ENCODE peak calls at places on chromosomes 5 and 9, in seven cellular contexts. O, T, H, F, U, Q and Z are unnamed samples. For H3K4me1, the result is how much of the 10 kb centered on the place peaks cover.

GRCh38 chr5:98927242-98927987 is 1.4 kb downstream of the CHD1 start:
- DNase-seq in O (peak), T (no peak), H (peak), F (peak), U (no peak), Q (peak), Z (no peak)

GRCh38 chr9:77170991-77171699 is 6.2 kb upstream of the VPS13A start:
- DNase-seq in O (no peak), T (no peak), H (no peak), F (no peak), U (peak), Q (no peak), Z (no peak)

GRCh38 chr9:120730661-120731514 is 16.6 kb upstream of the MEGF9 start:
- DNase-seq in O (peak), T (peak), H (no peak), F (no peak), U (peak), Q (peak), Z (peak)

GRCh38 chr9:92440751-92441046 is 16.4 kb upstream of the OMD start:
- DNase-seq in O (no peak), T (no peak), H (no peak), F (no peak), U (no peak), Q (no peak), Z (no peak)

GRCh38 chr5:109645591-109646236 is 44.0 kb upstream of the MAN2A1 start:
- DNase-seq in O (peak), T (no peak), H (no peak), F (no peak), U (no peak), Q (no peak), Z (no peak)

GRCh38 chr9:124342946-124343485 is 72.2 kb downstream of the PSMB7 start:
- DNase-seq in O (peak), T (no peak), H (peak), F (no peak), U (no peak), Q (peak), Z (peak)

GRCh38 chr5:104363567-104363966 is 801.0 kb upstream of the NUDT12 start:
- DNase-seq in O (no peak), T (no peak), H (no peak), F (no peak), U (no peak), Q (no peak), Z (no peak)

GRCh38 chr5:43680286-43680685 is 77.3 kb downstream of the NNT start:
- DNase-seq in O (no peak), T (no peak), H (no peak), F (no peak), U (no peak), Q (no peak), Z (no peak)

GRCh38 chr5:110086658-110087388 is 397.1 kb downstream of the MAN2A1 start:
- DNase-seq in O (no peak), T (peak), H (no peak), F (no peak), U (no peak), Q (peak), Z (no peak)

GRCh38 chr9:132627594-132627993 is 42.2 kb downstream of the DDX31 start:
- DNase-seq in O (no peak), T (no peak), H (no peak), F (no peak), U (no peak), Q (no peak), Z (no peak)

GRCh38 chr9:38346811-38347735 is 45.4 kb upstream of the ALDH1B1 start:
- DNase-seq in O (peak), T (no peak), H (no peak), F (no peak), U (no peak), Q (no peak), Z (no peak)

GRCh38 chr5:101517795-101518194 is 614.7 kb upstream of the ST8SIA4 start:
- DNase-seq in O (no peak), T (no peak), H (no peak), F (no peak), U (no peak), Q (no peak), Z (no peak)

GRCh38 chr9:106350777-106351176 is 512.2 kb upstream of the ZNF462 start:
- DNase-seq in O (no peak), T (no peak), H (no peak), F (no peak), U (no peak), Q (no peak), Z (no peak)

GRCh38 chr5:55226934-55227737 is at the start of gene MCIDAS:
- DNase-seq in O (peak), T (peak), H (peak), F (no peak), U (no peak), Q (peak), Z (peak)

GRCh38 chr9:135864447-135865049 is 42.8 kb downstream of the CAMSAP1 start:
- DNase-seq in O (peak), T (no peak), H (peak), F (peak), U (peak), Q (peak), Z (peak)

GRCh38 chr9:121660367-121660766 is 8.9 kb downstream of the DAB2IP start:
- DNase-seq in O (no peak), T (no peak), H (no peak), F (no peak), U (no peak), Q (no peak), Z (no peak)

GRCh38 chr5:89777758-89778157 is 631.8 kb downstream of the CETN3 start:
- DNase-seq in O (no peak), T (no peak), H (no peak), F (no peak), U (no peak), Q (no peak), Z (no peak)

GRCh38 chr5:128905225-128906110 is 59.8 kb upstream of the SLC27A6 start:
- DNase-seq in O (peak), T (no peak), H (peak), F (no peak), U (peak), Q (peak), Z (no peak)

GRCh38 chr5:150589791-150590601 is 50.5 kb upstream of the SYNPO start:
- DNase-seq in O (peak), T (peak), H (no peak), F (no peak), U (peak), Q (peak), Z (no peak)

GRCh38 chr9:136499935-136500910 is 17.4 kb upstream of the SEC16A start:
- DNase-seq in O (no peak), T (no peak), H (no peak), F (no peak), U (no peak), Q (no peak), Z (no peak)

GRCh38 chr5:126970517-126971017 is 59.8 kb downstream of the MARCHF3 start:
- DNase-seq in O (no peak), T (no peak), H (no peak), F (no peak), U (no peak), Q (peak), Z (no peak)

GRCh38 chr5:149799119-149799623 is 69.1 kb downstream of the PPARGC1B start:
- DNase-seq in O (no peak), T (no peak), H (peak), F (no peak), U (peak), Q (peak), Z (no peak)

GRCh38 chr5:159915913-159916840 is at the start of gene ADRA1B:
- DNase-seq in O (peak), T (no peak), H (peak), F (peak), U (peak), Q (peak), Z (peak)

GRCh38 chr9:104740596-104740995 is 6.9 kb upstream of the NIPSNAP3A start:
- DNase-seq in O (no peak), T (no peak), H (no peak), F (no peak), U (no peak), Q (peak), Z (no peak)

GRCh38 chr5:422323-423232 is 20.4 kb upstream of the EXOC3 start:
- DNase-seq in O (peak), T (no peak), H (no peak), F (no peak), U (no peak), Q (no peak), Z (peak)

GRCh38 chr9:32875242-32875641 is 91.9 kb downstream of the TMEM215 start:
- DNase-seq in O (no peak), T (no peak), H (no peak), F (no peak), U (no peak), Q (no peak), Z (no peak)

GRCh38 chr9:68979538-68980314 is 34.2 kb downstream of the PRKACG start:
- DNase-seq in O (peak), T (no peak), H (no peak), F (no peak), U (no peak), Q (no peak), Z (no peak)

DNA sequence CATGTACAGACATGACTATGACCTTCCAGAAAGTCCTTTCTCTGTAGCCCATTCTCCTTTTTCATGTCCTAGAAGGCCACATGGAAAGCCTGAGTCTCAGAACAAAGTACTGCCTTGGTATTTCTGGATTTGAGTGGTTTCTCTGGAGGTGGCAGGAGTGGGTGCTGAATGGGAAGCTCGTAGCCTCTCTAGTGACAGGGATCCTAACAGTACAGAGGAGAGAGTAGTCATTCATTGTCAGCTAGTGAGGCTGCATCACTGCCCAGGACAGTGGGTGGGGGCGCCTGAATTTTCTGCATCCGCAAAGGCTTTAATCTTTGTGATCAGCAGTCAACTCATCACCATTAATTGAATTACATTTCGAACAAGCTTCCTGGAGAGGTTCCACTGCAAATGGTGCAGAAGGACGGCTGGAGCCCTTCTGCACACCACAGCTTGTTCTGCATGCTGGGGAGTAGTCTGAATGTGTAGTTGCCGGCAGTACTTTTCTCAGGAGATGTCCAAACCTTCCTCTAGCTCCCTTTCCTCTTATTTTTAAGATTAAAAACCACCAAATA is 77.5 kb downstream of the HSPA4 start:
- DNase-seq in O (no peak), T (peak), H (no peak), F (no peak), U (no peak), Q (no peak), Z (no peak)
- H3K4me1 ChIP-seq in O (under half), T (under half), H (under half), F (under half), U (under half), Q (under half), Z (under half)

GRCh38 chr5:72065751-72066255 is 41.5 kb upstream of the MAP1B start:
- DNase-seq in O (peak), T (no peak), H (peak), F (no peak), U (no peak), Q (peak), Z (no peak)
- H3K27ac ChIP-seq in O (peak), T (peak), H (peak), F (no peak), U (no peak), Q (no peak), Z (no peak)

DNA sequence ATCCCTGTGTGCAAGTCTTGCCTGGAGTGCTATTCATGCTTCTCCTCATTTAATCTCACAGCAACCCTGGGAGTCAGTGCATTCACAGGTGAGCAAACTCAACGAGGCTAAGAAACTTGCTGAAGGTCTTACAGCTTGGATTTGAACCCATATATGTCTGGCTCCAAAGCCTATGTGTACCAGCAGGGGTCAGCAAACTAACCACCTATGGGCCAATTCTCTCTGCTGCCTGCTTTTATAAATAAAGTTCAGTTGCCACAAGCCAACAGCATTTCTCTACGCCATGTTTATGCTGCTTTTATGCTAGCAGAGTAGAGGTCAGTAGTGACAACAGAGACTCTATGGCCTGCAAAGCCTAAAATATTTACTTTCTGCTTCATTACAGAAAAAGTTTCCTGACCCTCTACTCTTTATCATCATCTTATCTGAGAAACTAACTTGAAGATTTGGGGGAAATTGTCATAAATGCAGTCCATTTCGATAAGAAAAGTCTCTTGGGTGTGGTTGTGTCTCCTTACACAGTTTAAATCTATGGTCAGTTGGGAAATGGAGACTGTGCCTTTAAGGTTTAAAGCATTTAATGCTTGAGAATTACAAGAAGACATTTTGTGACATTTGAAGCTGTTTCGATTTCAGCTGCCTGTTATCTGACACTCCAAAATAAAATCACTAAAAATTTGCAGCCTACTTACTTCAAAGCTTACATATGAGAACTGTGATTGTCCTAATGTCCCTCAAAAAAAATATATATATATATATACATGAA is 137.7 kb downstream of the PRELID2 start:
- DNase-seq in O (peak), T (no peak), H (peak), F (no peak), U (peak), Q (peak), Z (no peak)
- TF ChIP-seq CTCF in O (peak), T (peak), H (peak), F (no peak), U (peak), Q (peak), Z (peak)

DNA sequence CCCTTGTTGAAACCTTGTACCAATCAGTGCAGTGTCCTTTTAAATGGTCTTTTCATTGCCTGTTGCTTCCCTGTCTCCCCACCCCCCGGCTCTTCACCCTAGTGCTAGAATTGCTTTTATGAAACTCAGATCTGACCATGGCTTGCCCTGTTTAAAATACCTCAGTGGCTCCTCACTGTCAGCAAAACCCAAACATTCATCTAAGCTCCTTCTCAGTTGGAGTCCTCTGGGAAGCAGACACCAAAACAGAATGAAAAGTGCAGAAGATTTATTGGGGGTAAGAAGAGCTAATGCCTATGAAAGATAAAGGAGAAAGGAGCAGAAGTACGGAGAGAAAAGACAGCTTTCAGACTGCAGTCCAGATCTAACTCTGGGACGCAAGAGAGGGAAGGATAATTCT is 56.2 kb downstream of the IRF1 start:
- DNase-seq in O (no peak), T (no peak), H (no peak), F (no peak), U (no peak), Q (no peak), Z (no peak)
- H3K4me1 ChIP-seq in O (under half), T (under half), H (under half), F (half or more), U (under half), Q (under half), Z (half or more)

DNA sequence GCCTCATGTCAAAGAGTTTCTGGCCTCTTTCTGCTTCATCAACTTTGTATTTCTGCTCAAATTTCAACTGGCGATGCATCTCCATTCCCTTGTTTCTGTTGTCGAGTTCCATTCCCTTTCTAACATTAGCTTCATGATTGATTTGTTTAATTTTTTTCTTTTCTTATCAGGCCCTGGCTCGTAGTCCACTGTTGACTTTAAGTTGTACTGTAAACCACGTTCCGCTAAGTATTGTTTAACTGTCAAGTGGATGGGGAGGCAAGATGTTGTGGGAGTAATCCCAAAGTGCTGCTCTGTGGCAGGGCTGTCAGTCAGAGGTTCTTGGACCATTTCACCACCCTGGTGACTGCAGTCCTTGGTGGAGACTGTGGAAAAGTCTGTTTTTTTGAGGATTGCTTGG is 309.1 kb downstream of the PSAT1 start:
- DNase-seq in O (no peak), T (no peak), H (no peak), F (no peak), U (no peak), Q (peak), Z (no peak)
- H3K27ac ChIP-seq in O (peak), T (no peak), H (peak), F (no peak), U (no peak), Q (no peak), Z (no peak)

GRCh38 chr9:134258828-134259546 is 67.3 kb upstream of the RXRA start:
- DNase-seq in O (no peak), T (no peak), H (no peak), F (no peak), U (peak), Q (no peak), Z (no peak)
- TF ChIP-seq CTCF in O (no peak), T (no peak), H (no peak), F (no peak), U (peak), Q (no peak), Z (no peak)

GRCh38 chr9:128098017-128098935 is 29.3 kb downstream of the PTGES2 start:
- DNase-seq in O (peak), T (peak), H (peak), F (peak), U (peak), Q (peak), Z (peak)

GRCh38 chr9:128097156-128098016 is 29.4 kb downstream of the SLC25A25 start:
- DNase-seq in O (peak), T (no peak), H (no peak), F (no peak), U (no peak), Q (no peak), Z (peak)

GRCh38 chr9:128100581-128100980 is 26.9 kb downstream of the PTGES2 start:
- DNase-seq in O (no peak), T (no peak), H (no peak), F (no peak), U (no peak), Q (no peak), Z (peak)

GRCh38 chr9:128099932-128100491 is 27.5 kb downstream of the PTGES2 start:
- DNase-seq in O (no peak), T (no peak), H (no peak), F (no peak), U (no peak), Q (peak), Z (peak)

DNA sequence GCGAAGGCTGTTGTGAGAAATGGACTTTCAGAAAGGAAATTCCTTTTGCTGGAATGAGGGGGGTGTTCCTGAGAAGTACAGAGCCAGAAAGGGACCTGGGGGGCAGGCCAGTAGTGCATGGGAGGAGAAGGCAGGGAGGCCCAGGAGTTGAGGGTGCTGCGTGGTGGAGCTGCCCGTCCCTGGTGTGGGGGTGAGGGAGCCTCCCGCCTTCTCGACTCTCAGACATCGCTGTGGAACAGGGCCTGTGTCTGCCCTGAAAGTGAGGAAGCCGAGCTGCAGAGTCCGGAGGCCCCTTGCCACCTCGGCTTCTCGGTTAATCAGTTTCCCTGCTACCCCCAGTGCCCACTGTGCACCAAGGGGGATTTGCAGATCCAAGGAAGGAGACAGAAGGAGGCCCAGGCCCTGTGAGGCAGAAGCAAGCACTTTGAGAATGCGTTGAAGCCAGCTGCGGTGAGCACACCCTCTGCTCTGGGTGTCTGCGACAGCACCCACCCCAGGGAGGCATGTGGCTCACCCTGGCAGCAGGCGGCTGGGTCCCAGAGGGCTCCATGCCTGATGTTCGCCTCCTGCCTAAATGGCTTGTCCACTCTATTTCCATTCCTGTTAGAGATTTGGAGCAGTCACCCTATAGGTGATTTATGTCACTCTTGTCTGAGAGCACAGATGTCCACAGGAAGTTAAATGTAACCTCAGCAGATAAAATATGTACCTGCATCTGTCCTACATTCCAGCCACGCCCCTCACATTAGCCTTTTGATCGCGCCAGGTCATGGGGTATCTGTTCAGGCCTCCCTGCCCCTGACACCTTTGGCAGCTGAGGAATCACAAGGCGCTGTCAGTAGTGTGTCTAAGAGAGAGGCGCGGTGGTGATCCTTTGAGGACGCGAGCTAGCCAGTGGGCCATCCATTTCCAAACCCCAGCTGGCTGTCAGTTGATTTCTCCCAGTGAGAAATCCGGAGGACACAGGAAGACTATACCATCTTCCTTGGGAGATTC is 28.3 kb downstream of the PTGES2 start:
- DNase-seq in O (no peak), T (no peak), H (no peak), F (no peak), U (no peak), Q (no peak), Z (no peak)
- H3K4me1 ChIP-seq in O (under half), T (under half), H (under half), F (half or more), U (half or more), Q (under half), Z (half or more)

DNA sequence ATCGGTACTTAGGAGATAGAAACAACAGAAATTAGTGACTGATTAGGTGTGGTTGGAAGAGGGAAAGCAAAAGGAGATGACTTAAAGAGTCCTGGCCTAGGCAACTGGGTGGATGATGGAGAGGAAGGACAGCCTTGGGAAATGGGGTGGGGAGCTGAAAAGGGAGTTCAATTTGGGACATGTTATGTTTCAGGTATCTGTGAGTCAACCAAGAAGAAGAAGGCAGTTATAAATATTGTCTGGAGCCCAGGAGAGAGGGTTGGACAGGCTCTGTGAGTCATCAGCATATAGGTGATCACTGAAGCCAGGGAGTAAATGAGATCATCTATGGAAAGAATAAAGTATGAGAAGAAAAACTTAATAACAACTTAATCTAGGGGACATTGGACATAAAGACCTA is 357.7 kb downstream of the NPR3 start:
- DNase-seq in O (no peak), T (peak), H (no peak), F (no peak), U (no peak), Q (no peak), Z (no peak)
- H3K27ac ChIP-seq in O (no peak), T (peak), H (no peak), F (no peak), U (no peak), Q (no peak), Z (no peak)